ENCODE peak calls at places on chromosome 4, in six cellular contexts. One of them, this sample, is unnamed. For H4K20me1, the result is how much of the 10 kb centered on the place peaks cover.

GRCh38 chr4:77820836-77821561 is 1.8 kb upstream of the CNOT6L start:
- DNase-seq in HepG2: no peak
- DNase-seq in H1: no peak
- DNase-seq in GM12878: no peak
- DNase-seq in K562: no peak
- DNase-seq in IMR-90: no peak
- DNase-seq in this sample: peak

GRCh38 chr4:77120888-77121508 is 36.0 kb upstream of the CCNG2 start:
- DNase-seq in GM12878: no peak
- DNase-seq in K562: no peak
- DNase-seq in HepG2: peak
- DNase-seq in H1: no peak
- DNase-seq in IMR-90: no peak
- DNase-seq in this sample: no peak

GRCh38 chr4:137367608-137368007 is 164.7 kb downstream of the PCDH18 start:
- DNase-seq in IMR-90: peak
- DNase-seq in H1: no peak
- DNase-seq in HepG2: no peak
- DNase-seq in GM12878: no peak
- DNase-seq in K562: no peak
- DNase-seq in this sample: no peak

GRCh38 chr4:120071192-120071795 is 4.6 kb upstream of the MAD2L1 start:
- DNase-seq in K562: peak
- DNase-seq in IMR-90: peak
- DNase-seq in GM12878: no peak
- DNase-seq in HepG2: peak
- DNase-seq in H1: no peak
- DNase-seq in this sample: peak

GRCh38 chr4:663438-664428 is 10.3 kb downstream of the ATP5ME start:
- DNase-seq in K562: no peak
- DNase-seq in H1: no peak
- DNase-seq in IMR-90: no peak
- DNase-seq in GM12878: no peak
- DNase-seq in HepG2: no peak
- DNase-seq in this sample: peak

GRCh38 chr4:7540216-7540615 is 105.5 kb upstream of the PSAPL1 start:
- DNase-seq in H1: no peak
- DNase-seq in IMR-90: no peak
- DNase-seq in HepG2: no peak
- DNase-seq in GM12878: no peak
- DNase-seq in K562: no peak
- DNase-seq in this sample: peak

GRCh38 chr4:158777423-158777822 is 8.6 kb downstream of the FNIP2 start:
- DNase-seq in GM12878: no peak
- DNase-seq in HepG2: peak
- DNase-seq in K562: no peak
- DNase-seq in IMR-90: no peak
- DNase-seq in H1: no peak
- DNase-seq in this sample: no peak

GRCh38 chr4:121140712-121141111 is 23.4 kb downstream of the TNIP3 start:
- DNase-seq in H1: no peak
- DNase-seq in K562: no peak
- DNase-seq in IMR-90: peak
- DNase-seq in HepG2: no peak
- DNase-seq in GM12878: no peak
- DNase-seq in this sample: no peak

GRCh38 chr4:79913581-79913980 is 159.4 kb downstream of the ANTXR2 start:
- DNase-seq in IMR-90: peak
- DNase-seq in GM12878: no peak
- DNase-seq in H1: no peak
- DNase-seq in HepG2: no peak
- DNase-seq in K562: no peak
- DNase-seq in this sample: no peak

GRCh38 chr4:10670346-10670745 is 14.2 kb downstream of the CLNK start:
- DNase-seq in HepG2: no peak
- DNase-seq in K562: no peak
- DNase-seq in GM12878: no peak
- DNase-seq in IMR-90: no peak
- DNase-seq in H1: no peak
- DNase-seq in this sample: no peak

GRCh38 chr4:111847256-111848108 is 297.8 kb upstream of the FAM241A start:
- DNase-seq in K562: no peak
- DNase-seq in IMR-90: no peak
- DNase-seq in H1: no peak
- DNase-seq in GM12878: no peak
- DNase-seq in HepG2: peak
- DNase-seq in this sample: no peak

GRCh38 chr4:73608677-73609594 is 11.3 kb downstream of the RASSF6 start:
- DNase-seq in IMR-90: peak
- DNase-seq in K562: no peak
- DNase-seq in HepG2: peak
- DNase-seq in H1: no peak
- DNase-seq in GM12878: no peak
- DNase-seq in this sample: no peak

GRCh38 chr4:71147261-71147660 is 153.8 kb downstream of the DCK start:
- DNase-seq in IMR-90: peak
- DNase-seq in H1: no peak
- DNase-seq in K562: no peak
- DNase-seq in HepG2: no peak
- DNase-seq in GM12878: no peak
- DNase-seq in this sample: no peak

GRCh38 chr4:65437102-65437501 is 233.2 kb downstream of the EPHA5 start:
- DNase-seq in HepG2: no peak
- DNase-seq in K562: no peak
- DNase-seq in GM12878: no peak
- DNase-seq in IMR-90: no peak
- DNase-seq in H1: no peak
- DNase-seq in this sample: no peak

DNA sequence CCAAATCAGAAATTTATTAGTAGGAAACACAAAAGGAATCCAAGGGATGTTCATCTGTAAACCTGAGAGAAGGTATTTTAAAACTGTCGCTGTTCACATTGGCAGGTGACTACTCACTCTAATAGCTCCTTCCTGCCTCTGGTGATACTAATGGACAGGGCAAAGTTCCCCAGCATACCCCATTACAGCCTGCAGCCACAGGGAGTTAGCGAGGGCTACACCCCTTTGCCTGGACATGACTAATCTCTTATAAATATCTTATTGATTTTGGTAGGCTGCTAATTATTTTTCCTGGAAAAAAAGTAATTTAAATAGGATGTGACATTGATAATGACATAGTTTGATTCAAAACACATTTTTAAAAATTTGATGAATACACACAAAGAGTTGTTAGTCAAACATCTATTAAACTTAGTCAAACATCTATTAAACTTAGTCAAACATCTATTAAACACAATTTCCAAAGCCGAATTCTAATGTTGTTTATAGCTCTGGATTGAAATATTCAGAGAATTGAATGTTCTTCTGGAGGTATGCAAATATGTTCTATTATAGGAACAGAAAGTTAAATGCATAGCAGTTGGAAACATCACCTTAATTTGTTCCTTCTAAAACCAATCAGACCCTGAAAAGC is 83.0 kb upstream of the CBR4 start:
- DNase-seq in K562: no peak
- DNase-seq in H1: no peak
- DNase-seq in IMR-90: no peak
- DNase-seq in GM12878: no peak
- DNase-seq in HepG2: no peak
- DNase-seq in this sample: no peak
- TF ChIP-seq USF2 in K562: no peak
- TF ChIP-seq USF2 in H1: no peak
- TF ChIP-seq USF2 in IMR-90: no peak
- TF ChIP-seq USF2 in GM12878: no peak
- TF ChIP-seq USF2 in HepG2: no peak
- TF ChIP-seq USF2 in this sample: no peak

GRCh38 chr4:3300198-3300671 is 7.4 kb downstream of the RGS12 start:
- DNase-seq in IMR-90: no peak
- DNase-seq in GM12878: no peak
- DNase-seq in H1: peak
- DNase-seq in K562: no peak
- DNase-seq in HepG2: no peak
- DNase-seq in this sample: peak

GRCh38 chr4:3301450-3302163 is 8.8 kb downstream of the RGS12 start:
- DNase-seq in K562: no peak
- DNase-seq in GM12878: no peak
- DNase-seq in IMR-90: no peak
- DNase-seq in H1: no peak
- DNase-seq in HepG2: no peak
- DNase-seq in this sample: no peak

GRCh38 chr4:3297066-3297859 is 4.4 kb downstream of the RGS12 start:
- DNase-seq in H1: peak
- DNase-seq in GM12878: no peak
- DNase-seq in HepG2: no peak
- DNase-seq in K562: no peak
- DNase-seq in IMR-90: no peak
- DNase-seq in this sample: no peak

GRCh38 chr4:3299122-3299521 is 6.3 kb downstream of the RGS12 start:
- DNase-seq in GM12878: no peak
- DNase-seq in K562: no peak
- DNase-seq in HepG2: no peak
- DNase-seq in IMR-90: no peak
- DNase-seq in H1: no peak
- DNase-seq in this sample: no peak

GRCh38 chr4:3299538-3300197 is 6.8 kb downstream of the RGS12 start:
- DNase-seq in IMR-90: no peak
- DNase-seq in HepG2: no peak
- DNase-seq in H1: no peak
- DNase-seq in K562: no peak
- DNase-seq in GM12878: no peak
- DNase-seq in this sample: no peak
- H4K20me1 ChIP-seq in IMR-90: half or more
- H4K20me1 ChIP-seq in HepG2: under half
- H4K20me1 ChIP-seq in H1: under half
- H4K20me1 ChIP-seq in K562: under half
- H4K20me1 ChIP-seq in GM12878: under half
- H4K20me1 ChIP-seq in this sample: half or more

GRCh38 chr4:84673475-84674230 is 90.7 kb downstream of the CDS1 start:
- DNase-seq in K562: no peak
- DNase-seq in IMR-90: peak
- DNase-seq in H1: no peak
- DNase-seq in HepG2: no peak
- DNase-seq in GM12878: no peak
- DNase-seq in this sample: no peak
- TF ChIP-seq USF2 in K562: no peak
- TF ChIP-seq USF2 in IMR-90: no peak
- TF ChIP-seq USF2 in H1: no peak
- TF ChIP-seq USF2 in HepG2: no peak
- TF ChIP-seq USF2 in GM12878: no peak
- TF ChIP-seq USF2 in this sample: no peak

GRCh38 chr4:2850966-2851782 is 7.5 kb downstream of the ADD1 start:
- DNase-seq in H1: no peak
- DNase-seq in IMR-90: peak
- DNase-seq in K562: no peak
- DNase-seq in GM12878: no peak
- DNase-seq in HepG2: no peak
- DNase-seq in this sample: no peak
- H4K20me1 ChIP-seq in H1: under half
- H4K20me1 ChIP-seq in IMR-90: half or more
- H4K20me1 ChIP-seq in K562: under half
- H4K20me1 ChIP-seq in GM12878: under half
- H4K20me1 ChIP-seq in HepG2: under half
- H4K20me1 ChIP-seq in this sample: half or more

This sample was measured in SK-N-SH.